ENCODE peak calls at places on chromosome 14, in six cellular contexts. One of them, this sample, is unnamed.
A peak's percentile ranks its signal among the peaks of the same experiment; 100 is the strongest.

GRCh38 chr14:55336161-55336560 is 64.9 kb downstream of the FBXO34 start:
- DNase-seq in fibroblast of lung: no peak
- DNase-seq in endothelial cell of umbilical vein: peak; percentile 35
- DNase-seq in HepG2: no peak
- DNase-seq in neuronal stem cell: no peak
- DNase-seq in PC-3: peak; percentile 27
- DNase-seq in this sample: no peak

GRCh38 chr14:96059519-96060135 is 20.5 kb downstream of the C14orf132 start:
- DNase-seq in fibroblast of lung: no peak
- DNase-seq in neuronal stem cell: no peak
- DNase-seq in endothelial cell of umbilical vein: no peak
- DNase-seq in PC-3: no peak
- DNase-seq in HepG2: no peak
- DNase-seq in this sample: no peak

GRCh38 chr14:96980835-96981234 is 183.7 kb downstream of the VRK1 start:
- DNase-seq in neuronal stem cell: no peak
- DNase-seq in endothelial cell of umbilical vein: no peak
- DNase-seq in PC-3: no peak
- DNase-seq in HepG2: no peak
- DNase-seq in fibroblast of lung: no peak
- DNase-seq in this sample: no peak

GRCh38 chr14:78849952-78850351 is 679.8 kb downstream of the NRXN3 start:
- DNase-seq in fibroblast of lung: no peak
- DNase-seq in HepG2: no peak
- DNase-seq in PC-3: no peak
- DNase-seq in neuronal stem cell: no peak
- DNase-seq in endothelial cell of umbilical vein: no peak
- DNase-seq in this sample: no peak

GRCh38 chr14:99579077-99579836 is 24.8 kb downstream of the CCDC85C start:
- DNase-seq in fibroblast of lung: no peak
- DNase-seq in PC-3: peak; percentile 84
- DNase-seq in endothelial cell of umbilical vein: no peak
- DNase-seq in HepG2: no peak
- DNase-seq in neuronal stem cell: no peak
- DNase-seq in this sample: peak; percentile 92

GRCh38 chr14:67167420-67168109 is 21.7 kb upstream of the GARIN2 start:
- DNase-seq in endothelial cell of umbilical vein: no peak
- DNase-seq in PC-3: peak; percentile 72
- DNase-seq in neuronal stem cell: no peak
- DNase-seq in fibroblast of lung: peak; percentile 63
- DNase-seq in HepG2: peak; percentile 12
- DNase-seq in this sample: no peak

GRCh38 chr14:94974893-94975292 is 182.4 kb downstream of the DICER1 start:
- DNase-seq in fibroblast of lung: no peak
- DNase-seq in neuronal stem cell: no peak
- DNase-seq in PC-3: no peak
- DNase-seq in endothelial cell of umbilical vein: no peak
- DNase-seq in HepG2: no peak
- DNase-seq in this sample: no peak

GRCh38 chr14:35121026-35121886 is 534 bp downstream of the PPP2R3C start:
- DNase-seq in neuronal stem cell: no peak
- DNase-seq in HepG2: no peak
- DNase-seq in fibroblast of lung: peak; percentile 32
- DNase-seq in endothelial cell of umbilical vein: no peak
- DNase-seq in PC-3: no peak
- DNase-seq in this sample: no peak

GRCh38 chr14:64760916-64761315 is 56.7 kb downstream of the PLEKHG3 start:
- DNase-seq in fibroblast of lung: no peak
- DNase-seq in neuronal stem cell: no peak
- DNase-seq in endothelial cell of umbilical vein: no peak
- DNase-seq in PC-3: no peak
- DNase-seq in HepG2: no peak
- DNase-seq in this sample: no peak

GRCh38 chr14:35140718-35141581 is 18.6 kb downstream of the PRORP start:
- DNase-seq in endothelial cell of umbilical vein: peak; percentile 51
- DNase-seq in HepG2: peak; percentile 68
- DNase-seq in PC-3: peak; percentile 61
- DNase-seq in neuronal stem cell: no peak
- DNase-seq in fibroblast of lung: peak; percentile 15
- DNase-seq in this sample: no peak

GRCh38 chr14:66628646-66629045 is 120.7 kb downstream of the GPHN start:
- DNase-seq in fibroblast of lung: no peak
- DNase-seq in endothelial cell of umbilical vein: no peak
- DNase-seq in PC-3: no peak
- DNase-seq in neuronal stem cell: no peak
- DNase-seq in HepG2: no peak
- DNase-seq in this sample: no peak

GRCh38 chr14:65281991-65282908 is 130.3 kb upstream of the FUT8 start:
- DNase-seq in PC-3: no peak
- DNase-seq in fibroblast of lung: peak; percentile 93
- DNase-seq in endothelial cell of umbilical vein: peak; percentile 54
- DNase-seq in neuronal stem cell: peak; percentile 73
- DNase-seq in HepG2: no peak
- DNase-seq in this sample: no peak

GRCh38 chr14:37150414-37150813 is 22.0 kb downstream of the SLC25A21 start:
- DNase-seq in endothelial cell of umbilical vein: peak; percentile 58
- DNase-seq in neuronal stem cell: no peak
- DNase-seq in HepG2: peak; percentile 63
- DNase-seq in fibroblast of lung: peak; percentile 34
- DNase-seq in PC-3: peak; percentile 76
- DNase-seq in this sample: no peak

GRCh38 chr14:45177081-45177480 is 41.4 kb downstream of the FANCM start:
- DNase-seq in PC-3: peak; percentile 76
- DNase-seq in HepG2: no peak
- DNase-seq in neuronal stem cell: no peak
- DNase-seq in fibroblast of lung: peak; percentile 72
- DNase-seq in endothelial cell of umbilical vein: no peak
- DNase-seq in this sample: no peak

GRCh38 chr14:34098045-34098984 is 147.4 kb upstream of the EGLN3 start:
- DNase-seq in neuronal stem cell: no peak
- DNase-seq in HepG2: peak; percentile 68
- DNase-seq in endothelial cell of umbilical vein: peak; percentile 43
- DNase-seq in PC-3: peak; percentile 79
- DNase-seq in fibroblast of lung: peak; percentile 42
- DNase-seq in this sample: no peak

GRCh38 chr14:91193069-91193468 is 51.4 kb downstream of the GPR68 start:
- DNase-seq in neuronal stem cell: no peak
- DNase-seq in fibroblast of lung: no peak
- DNase-seq in endothelial cell of umbilical vein: no peak
- DNase-seq in PC-3: no peak
- DNase-seq in HepG2: no peak
- DNase-seq in this sample: no peak

GRCh38 chr14:101004954-101005353 is 101.4 kb upstream of the RTL1 start:
- DNase-seq in fibroblast of lung: peak; percentile 79
- DNase-seq in HepG2: no peak
- DNase-seq in PC-3: no peak
- DNase-seq in endothelial cell of umbilical vein: no peak
- DNase-seq in neuronal stem cell: no peak
- DNase-seq in this sample: no peak

GRCh38 chr14:36450550-36450949 is 69.5 kb downstream of the NKX2-1 start:
- DNase-seq in neuronal stem cell: no peak
- DNase-seq in fibroblast of lung: no peak
- DNase-seq in endothelial cell of umbilical vein: no peak
- DNase-seq in PC-3: peak; percentile 39
- DNase-seq in HepG2: no peak
- DNase-seq in this sample: no peak

GRCh38 chr14:73324536-73324932 is 87.2 kb downstream of the PAPLN start:
- DNase-seq in endothelial cell of umbilical vein: no peak
- DNase-seq in HepG2: peak; percentile 6
- DNase-seq in neuronal stem cell: no peak
- DNase-seq in PC-3: peak; percentile 9
- DNase-seq in fibroblast of lung: peak; percentile 6
- DNase-seq in this sample: no peak

GRCh38 chr14:64387232-64387737 is 868 bp upstream of the MTHFD1 start:
- DNase-seq in HepG2: peak; percentile 10
- DNase-seq in fibroblast of lung: peak; percentile 34
- DNase-seq in endothelial cell of umbilical vein: peak; percentile 41
- DNase-seq in PC-3: peak; percentile 27
- DNase-seq in neuronal stem cell: no peak
- DNase-seq in this sample: peak; percentile 80

GRCh38 chr14:72222046-72222445 is 289.8 kb downstream of the RGS6 start:
- DNase-seq in HepG2: no peak
- DNase-seq in neuronal stem cell: no peak
- DNase-seq in fibroblast of lung: no peak
- DNase-seq in endothelial cell of umbilical vein: no peak
- DNase-seq in PC-3: no peak
- DNase-seq in this sample: no peak

GRCh38 chr14:67335781-67336180 is 23.8 kb downstream of the ATP6V1D start:
- DNase-seq in fibroblast of lung: no peak
- DNase-seq in HepG2: peak; percentile 56
- DNase-seq in PC-3: peak; percentile 60
- DNase-seq in endothelial cell of umbilical vein: peak; percentile 19
- DNase-seq in neuronal stem cell: no peak
- DNase-seq in this sample: no peak

GRCh38 chr14:50395448-50395847 is 1.2 kb downstream of the CDKL1 start:
- DNase-seq in PC-3: peak; percentile 29
- DNase-seq in endothelial cell of umbilical vein: no peak
- DNase-seq in neuronal stem cell: no peak
- DNase-seq in HepG2: no peak
- DNase-seq in fibroblast of lung: no peak
- DNase-seq in this sample: no peak

GRCh38 chr14:36655963-36656768 is 5.5 kb upstream of the PAX9 start:
- DNase-seq in HepG2: peak; percentile 52
- DNase-seq in neuronal stem cell: no peak
- DNase-seq in endothelial cell of umbilical vein: no peak
- DNase-seq in PC-3: peak; percentile 77
- DNase-seq in fibroblast of lung: no peak
- DNase-seq in this sample: peak; percentile 68

GRCh38 chr14:58882577-58883018 is 244.8 kb downstream of the DACT1 start:
- DNase-seq in PC-3: no peak
- DNase-seq in endothelial cell of umbilical vein: no peak
- DNase-seq in neuronal stem cell: no peak
- DNase-seq in HepG2: no peak
- DNase-seq in fibroblast of lung: peak; percentile 81
- DNase-seq in this sample: no peak

GRCh38 chr14:65095633-65096205 is 6.6 kb downstream of the MAX start:
- DNase-seq in endothelial cell of umbilical vein: peak; percentile 29
- DNase-seq in fibroblast of lung: peak; percentile 89
- DNase-seq in HepG2: no peak
- DNase-seq in PC-3: no peak
- DNase-seq in neuronal stem cell: no peak
- DNase-seq in this sample: no peak

GRCh38 chr14:64158608-64159007 is 135.6 kb downstream of the ESR2 start:
- DNase-seq in fibroblast of lung: no peak
- DNase-seq in HepG2: no peak
- DNase-seq in PC-3: no peak
- DNase-seq in endothelial cell of umbilical vein: peak; percentile 6
- DNase-seq in neuronal stem cell: no peak
- DNase-seq in this sample: no peak

GRCh38 chr14:66541627-66542026 is 33.7 kb downstream of the GPHN start:
- DNase-seq in neuronal stem cell: no peak
- DNase-seq in fibroblast of lung: no peak
- DNase-seq in endothelial cell of umbilical vein: no peak
- DNase-seq in PC-3: no peak
- DNase-seq in HepG2: no peak
- DNase-seq in this sample: no peak

GRCh38 chr14:77098470-77099353 is 654 bp downstream of the CIPC start:
- DNase-seq in endothelial cell of umbilical vein: peak; percentile 30
- DNase-seq in PC-3: peak; percentile 46
- DNase-seq in fibroblast of lung: no peak
- DNase-seq in HepG2: no peak
- DNase-seq in neuronal stem cell: no peak
- DNase-seq in this sample: peak; percentile 92

GRCh38 chr14:41154143-41154807 is 452.4 kb upstream of the LRFN5 start:
- DNase-seq in endothelial cell of umbilical vein: no peak
- DNase-seq in HepG2: no peak
- DNase-seq in PC-3: no peak
- DNase-seq in fibroblast of lung: no peak
- DNase-seq in neuronal stem cell: no peak
- DNase-seq in this sample: no peak

GRCh38 chr14:92984896-92985295 is 61.9 kb downstream of the CHGA start:
- DNase-seq in endothelial cell of umbilical vein: no peak
- DNase-seq in PC-3: no peak
- DNase-seq in fibroblast of lung: no peak
- DNase-seq in HepG2: peak; percentile 99
- DNase-seq in neuronal stem cell: no peak
- DNase-seq in this sample: no peak

GRCh38 chr14:81147140-81147897 is 73.4 kb downstream of the GTF2A1 start:
- DNase-seq in fibroblast of lung: no peak
- DNase-seq in HepG2: no peak
- DNase-seq in neuronal stem cell: no peak
- DNase-seq in PC-3: no peak
- DNase-seq in endothelial cell of umbilical vein: no peak
- DNase-seq in this sample: no peak

GRCh38 chr14:60819575-60819974 is 85.0 kb downstream of the MNAT1 start:
- DNase-seq in endothelial cell of umbilical vein: no peak
- DNase-seq in fibroblast of lung: no peak
- DNase-seq in PC-3: no peak
- DNase-seq in neuronal stem cell: no peak
- DNase-seq in HepG2: peak; percentile 91
- DNase-seq in this sample: no peak
- H3K4me1 ChIP-seq in endothelial cell of umbilical vein: no peaks in the 10 kb centered on the region
- H3K4me1 ChIP-seq in fibroblast of lung: no peaks in the 10 kb centered on the region
- H3K4me1 ChIP-seq in PC-3: peaks cover 11% of the 10 kb centered on the region
- H3K4me1 ChIP-seq in neuronal stem cell: no peaks in the 10 kb centered on the region
- H3K4me1 ChIP-seq in HepG2: peaks cover 49% of the 10 kb centered on the region
- H3K4me1 ChIP-seq in this sample: no peaks in the 10 kb centered on the region

GRCh38 chr14:23299558-23299957 is 3.1 kb downstream of the PPP1R3E start:
- DNase-seq in fibroblast of lung: peak; percentile 54
- DNase-seq in neuronal stem cell: no peak
- DNase-seq in PC-3: peak; percentile 36
- DNase-seq in endothelial cell of umbilical vein: peak; percentile 46
- DNase-seq in HepG2: peak; percentile 87
- DNase-seq in this sample: no peak
- H3K9ac ChIP-seq in fibroblast of lung: no peak overlapping the region
- H3K9ac ChIP-seq in neuronal stem cell: no peak overlapping the region
- H3K9ac ChIP-seq in PC-3: no peak overlapping the region
- H3K9ac ChIP-seq in endothelial cell of umbilical vein: no peak overlapping the region
- H3K9ac ChIP-seq in HepG2: no peak overlapping the region
- H3K9ac ChIP-seq in this sample: no peak overlapping the region

DNA sequence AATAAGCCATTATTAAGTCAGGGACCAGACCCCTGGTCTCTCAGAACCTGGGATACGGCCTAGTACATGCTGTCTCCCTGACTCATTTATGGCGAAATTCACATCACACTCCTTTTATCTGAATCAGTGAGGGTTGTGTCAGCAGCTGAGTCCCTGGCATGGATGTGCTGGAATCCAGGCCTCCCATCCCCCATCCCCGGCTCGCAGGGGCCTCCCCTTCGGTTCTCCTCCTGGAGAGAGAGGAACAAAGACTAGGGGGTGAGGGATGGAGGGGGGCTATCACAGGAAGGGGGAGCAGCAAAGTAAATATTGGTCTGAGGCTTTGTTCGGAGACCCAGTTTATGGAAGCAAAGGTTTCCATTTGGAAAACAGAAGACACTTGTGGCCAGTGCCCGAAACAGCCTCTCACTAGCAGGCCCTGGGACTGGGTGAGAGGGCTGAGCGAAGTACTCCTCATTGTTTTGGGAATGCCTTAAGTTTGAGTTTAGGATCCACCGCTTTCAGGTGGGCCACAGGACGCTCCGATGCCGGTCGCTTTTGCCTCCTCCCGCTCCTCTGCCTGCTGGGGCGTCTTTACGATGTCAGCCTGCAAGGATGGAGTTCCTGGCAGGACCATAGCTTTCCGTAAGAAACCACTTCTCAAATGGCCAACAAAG is 145.0 kb downstream of the PRKCH start:
- DNase-seq in HepG2: peak; percentile 69
- DNase-seq in endothelial cell of umbilical vein: peak; percentile 42
- DNase-seq in PC-3: peak; percentile 91
- DNase-seq in fibroblast of lung: peak; percentile 95
- DNase-seq in neuronal stem cell: peak; percentile 29
- DNase-seq in this sample: peak; percentile 90
- H3K4me1 ChIP-seq in HepG2: peaks cover 44% of the 10 kb centered on the region
- H3K4me1 ChIP-seq in endothelial cell of umbilical vein: peaks cover 41% of the 10 kb centered on the region
- H3K4me1 ChIP-seq in PC-3: peaks cover 57% of the 10 kb centered on the region
- H3K4me1 ChIP-seq in fibroblast of lung: peaks cover 26% of the 10 kb centered on the region
- H3K4me1 ChIP-seq in neuronal stem cell: peaks cover 12% of the 10 kb centered on the region
- H3K4me1 ChIP-seq in this sample: peaks cover 17% of the 10 kb centered on the region

GRCh38 chr14:75247939-75248338 is 30.7 kb upstream of the FOS start:
- DNase-seq in endothelial cell of umbilical vein: no peak
- DNase-seq in fibroblast of lung: no peak
- DNase-seq in PC-3: no peak
- DNase-seq in neuronal stem cell: no peak
- DNase-seq in HepG2: no peak
- DNase-seq in this sample: no peak
- H3K9ac ChIP-seq in endothelial cell of umbilical vein: no peak overlapping the region
- H3K9ac ChIP-seq in fibroblast of lung: no peak overlapping the region
- H3K9ac ChIP-seq in PC-3: no peak overlapping the region
- H3K9ac ChIP-seq in neuronal stem cell: no peak overlapping the region
- H3K9ac ChIP-seq in HepG2: peak overlapping the region; percentile 39
- H3K9ac ChIP-seq in this sample: no peak overlapping the region

This sample was measured in kidney.